ENCODE peak calls at places on chromosomes 13 and 19, in eight cellular contexts. V is cardiac muscle cell, F is left lung, R is PC-3, M is aorta, L is body of pancreas, B is fibroblast of lung, Y is ascending aorta. H is an unnamed sample. For H3K4me1, the result is how much of the 10 kb centered on the place peaks cover.

GRCh38 chr19:55526216-55527196 is 10.4 kb downstream of the SBK2 start:
- DNase-seq in L (peak), F (peak), R (peak), V (peak), M (peak), B (peak), Y (no peak), H (peak)

GRCh38 chr13:35782793-35783192 is 306.3 kb upstream of the MAB21L1 start:
- DNase-seq in M (no peak), L (no peak), B (no peak), F (no peak), Y (no peak), V (no peak), R (no peak), H (no peak)

GRCh38 chr13:50419896-50420295 is 404.7 kb downstream of the KCNRG start:
- DNase-seq in B (peak), V (no peak), M (no peak), R (no peak), F (no peak), Y (no peak), L (no peak), H (no peak)

GRCh38 chr19:48558018-48558684 is 6.2 kb downstream of the SULT2B1 start:
- DNase-seq in V (no peak), L (peak), M (peak), F (peak), B (peak), Y (no peak), R (peak), H (peak)

GRCh38 chr13:74774252-74774651 is 640.0 kb upstream of the KLF12 start:
- DNase-seq in V (no peak), L (no peak), M (no peak), R (no peak), F (no peak), Y (no peak), B (peak), H (no peak)

GRCh38 chr13:30785146-30785845 is 50.0 kb downstream of the ALOX5AP start:
- DNase-seq in F (peak), Y (no peak), B (peak), L (peak), M (no peak), V (no peak), R (no peak), H (no peak)

GRCh38 chr19:1747285-1748114 is 5.8 kb upstream of the ONECUT3 start:
- DNase-seq in V (no peak), L (peak), F (no peak), M (no peak), Y (no peak), R (peak), B (peak), H (no peak)

GRCh38 chr13:59424661-59425060 is 739.1 kb downstream of the DIAPH3 start:
- DNase-seq in L (no peak), Y (no peak), R (peak), V (no peak), M (no peak), B (peak), F (no peak), H (no peak)

GRCh38 chr19:30648321-30648720 is 276.1 kb downstream of the ZNF536 start:
- DNase-seq in R (no peak), F (no peak), Y (peak), M (no peak), L (no peak), B (no peak), V (no peak), H (no peak)

GRCh38 chr13:92175330-92175729 is 776.9 kb downstream of the GPC5 start:
- DNase-seq in M (no peak), V (peak), Y (no peak), R (peak), L (peak), F (no peak), B (peak), H (peak)

GRCh38 chr19:484494-484893 is 11.8 kb upstream of the MADCAM1 start:
- DNase-seq in R (no peak), F (no peak), M (no peak), V (no peak), Y (no peak), L (no peak), B (no peak), H (no peak)

GRCh38 chr13:52353116-52353718 is 52.8 kb downstream of the THSD1 start:
- DNase-seq in B (peak), F (no peak), R (no peak), M (no peak), Y (no peak), L (no peak), V (no peak), H (no peak)

GRCh38 chr13:50989476-50989875 is 79.9 kb downstream of the RNASEH2B start:
- DNase-seq in Y (no peak), B (peak), R (peak), F (no peak), L (no peak), V (peak), M (no peak), H (no peak)

GRCh38 chr19:17479325-17479791 is 9.0 kb downstream of the SLC27A1 start:
- DNase-seq in F (no peak), Y (no peak), L (no peak), V (no peak), B (peak), M (no peak), R (no peak), H (no peak)

GRCh38 chr13:73681015-73681414 is 453.2 kb downstream of the KLF12 start:
- DNase-seq in V (no peak), F (no peak), B (no peak), Y (no peak), R (no peak), L (no peak), M (no peak), H (no peak)

GRCh38 chr13:50521750-50522149 is 321.7 kb downstream of the DLEU7 start:
- DNase-seq in B (peak), F (no peak), R (no peak), M (no peak), V (no peak), L (peak), Y (no peak), H (peak)

GRCh38 chr13:87089391-87089790 is 581.8 kb upstream of the SLITRK5 start:
- DNase-seq in M (no peak), V (no peak), L (no peak), Y (no peak), F (no peak), R (peak), B (peak), H (no peak)

GRCh38 chr19:54114340-54114826 is 1.1 kb downstream of the TFPT start:
- DNase-seq in R (peak), F (peak), M (peak), V (no peak), Y (peak), B (peak), L (peak), H (peak)

GRCh38 chr19:13102666-13103584 is at the start of gene LYL1:
- DNase-seq in M (peak), V (peak), Y (peak), F (peak), L (peak), R (no peak), B (no peak), H (peak)

GRCh38 chr13:37403776-37404497 is 194.6 kb downstream of the POSTN start:
- DNase-seq in B (peak), R (no peak), M (no peak), F (no peak), L (no peak), Y (no peak), V (no peak), H (no peak)

GRCh38 chr13:52968074-52968700 is 60.4 kb upstream of the OLFM4 start:
- DNase-seq in L (peak), B (peak), V (peak), M (peak), R (peak), Y (peak), F (peak), H (peak)

GRCh38 chr19:55118401-55118991 is 1.1 kb upstream of the PPP1R12C start:
- DNase-seq in V (peak), R (no peak), L (peak), M (peak), B (peak), F (peak), Y (peak), H (no peak)

GRCh38 chr19:6744381-6745288 is 5.2 kb downstream of the TRIP10 start:
- DNase-seq in Y (peak), V (peak), B (peak), F (peak), R (peak), L (peak), M (peak), H (peak)

GRCh38 chr13:29761815-29762214 is 88.6 kb downstream of the UBL3 start:
- DNase-seq in M (no peak), F (no peak), L (no peak), B (no peak), Y (no peak), V (no peak), R (no peak), H (no peak)

GRCh38 chr19:8459520-8460260 is 14.9 kb downstream of the HNRNPM start:
- DNase-seq in F (no peak), R (peak), V (no peak), Y (no peak), B (peak), L (no peak), M (no peak), H (no peak)

GRCh38 chr19:32367063-32367462 is 21.7 kb downstream of the ZNF507 start:
- DNase-seq in B (no peak), F (no peak), Y (no peak), R (no peak), V (no peak), M (no peak), L (no peak), H (no peak)

GRCh38 chr19:18607222-18608101 is 863 bp upstream of the CRLF1 start:
- DNase-seq in B (no peak), R (no peak), Y (no peak), V (no peak), F (no peak), L (no peak), M (no peak), H (no peak)

GRCh38 chr19:7497292-7497691 is 8.5 kb upstream of the PEX11G start:
- DNase-seq in L (no peak), V (no peak), Y (no peak), B (no peak), R (no peak), M (no peak), F (no peak), H (no peak)

GRCh38 chr13:113089693-113090414 is 15.7 kb upstream of the F7 start:
- DNase-seq in Y (no peak), M (peak), V (peak), L (no peak), B (no peak), R (no peak), F (no peak), H (no peak)

GRCh38 chr13:111469916-111470506 is 149.6 kb downstream of the TEX29 start:
- DNase-seq in B (no peak), L (no peak), F (no peak), M (no peak), R (no peak), Y (no peak), V (no peak), H (peak)

GRCh38 chr13:111282425-111282824 is 38.0 kb upstream of the TEX29 start:
- DNase-seq in M (no peak), V (no peak), B (no peak), F (no peak), L (peak), Y (no peak), R (no peak), H (no peak)

GRCh38 chr13:101785858-101786257 is 333.4 kb downstream of the ITGBL1 start:
- DNase-seq in F (no peak), L (peak), M (no peak), Y (no peak), V (peak), B (peak), R (peak), H (no peak)

GRCh38 chr13:44040754-44041100 is 161.0 kb downstream of the LACC1 start:
- DNase-seq in M (no peak), B (peak), F (no peak), L (no peak), V (no peak), R (peak), Y (no peak), H (no peak)

GRCh38 chr13:27172495-27172842 is 858 bp upstream of the USP12 start:
- DNase-seq in F (no peak), R (peak), B (no peak), Y (no peak), L (peak), M (no peak), V (no peak), H (no peak)

GRCh38 chr13:113935081-113935511 is 38.8 kb downstream of the C13orf46 start:
- DNase-seq in R (no peak), F (peak), V (no peak), M (peak), Y (no peak), L (no peak), B (no peak), H (no peak)

GRCh38 chr13:71417205-71417604 is 449.8 kb downstream of the DACH1 start:
- DNase-seq in L (no peak), V (no peak), M (no peak), Y (no peak), B (peak), R (peak), F (no peak), H (no peak)

GRCh38 chr13:94617389-94618000 is 15.8 kb downstream of the GPR180 start:
- DNase-seq in V (peak), L (peak), F (no peak), R (peak), M (no peak), B (peak), Y (no peak), H (no peak)

GRCh38 chr13:53028637-53029121 is at the start of gene OLFM4:
- DNase-seq in R (no peak), L (peak), Y (no peak), M (no peak), F (no peak), V (no peak), B (no peak), H (no peak)

GRCh38 chr13:106104281-106104901 is 431.1 kb downstream of the EFNB2 start:
- DNase-seq in R (peak), F (no peak), L (no peak), V (no peak), B (peak), M (no peak), Y (no peak), H (no peak)

GRCh38 chr13:79779761-79780160 is 298.8 kb downstream of the NDFIP2 start:
- DNase-seq in F (peak), V (no peak), B (peak), R (peak), L (peak), Y (peak), M (peak), H (peak)

GRCh38 chr13:79779061-79779460 is 298.1 kb downstream of the NDFIP2 start:
- DNase-seq in R (no peak), Y (no peak), V (no peak), B (no peak), L (no peak), F (no peak), M (no peak), H (no peak)

GRCh38 chr13:79782541-79783216 is 301.7 kb downstream of the NDFIP2 start:
- DNase-seq in L (peak), M (peak), Y (no peak), B (peak), R (no peak), F (peak), V (peak), H (peak)

GRCh38 chr13:79780240-79780639 is 299.3 kb downstream of the NDFIP2 start:
- DNase-seq in F (no peak), V (no peak), M (no peak), B (peak), L (no peak), R (no peak), Y (no peak), H (no peak)

DNA sequence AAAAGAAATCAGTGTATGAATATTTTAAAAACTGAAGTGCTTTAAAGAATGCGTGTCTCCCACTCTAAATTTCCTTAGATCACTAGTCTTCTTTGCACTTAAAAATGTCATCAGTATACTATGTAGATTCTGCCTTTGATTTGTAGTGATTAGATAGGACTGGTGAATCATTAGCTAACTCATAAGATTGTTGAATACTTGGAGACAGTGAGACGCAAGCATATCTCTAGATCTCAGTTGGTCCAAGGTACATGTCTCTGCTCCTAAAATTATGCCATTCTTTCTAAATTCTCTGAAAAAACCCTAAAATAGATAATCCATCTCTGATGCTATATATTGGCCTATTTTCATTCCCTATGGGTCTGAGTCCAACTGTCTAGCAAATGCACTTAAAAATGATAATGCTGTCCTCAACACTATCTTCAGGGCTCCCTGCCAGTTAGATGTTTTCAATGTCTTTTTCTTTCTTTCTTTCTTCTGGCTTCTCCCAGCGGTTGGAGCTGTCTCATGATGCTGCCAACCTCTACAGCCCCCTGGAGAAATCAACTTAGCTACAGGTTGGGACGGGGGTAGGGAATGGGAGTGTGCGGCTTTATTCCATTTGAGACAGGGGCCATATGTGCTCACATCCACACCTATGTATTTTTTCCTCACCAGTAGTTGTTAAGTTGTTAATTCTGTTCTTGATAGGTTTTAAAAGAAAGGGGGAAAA is 301.0 kb downstream of the NDFIP2 start:
- DNase-seq in Y (no peak), B (no peak), L (no peak), R (no peak), V (no peak), F (no peak), M (no peak), H (no peak)
- H3K4me1 ChIP-seq in Y (under half), B (under half), L (under half), R (under half), V (half or more), F (under half), M (under half), H (under half)

GRCh38 chr19:3054265-3054971 is 7.9 kb downstream of the TLE5 start:
- DNase-seq in R (no peak), B (no peak), F (no peak), Y (no peak), M (peak), V (no peak), L (no peak), H (no peak)

GRCh38 chr19:3056454-3057016 is 5.8 kb downstream of the TLE5 start:
- DNase-seq in Y (no peak), V (no peak), F (no peak), R (no peak), L (no peak), B (no peak), M (peak), H (no peak)

GRCh38 chr19:3057275-3057714 is 5.0 kb downstream of the TLE5 start:
- DNase-seq in M (peak), B (peak), F (peak), Y (peak), R (peak), V (no peak), L (peak), H (peak)

GRCh38 chr19:3054972-3055740 is 7.1 kb downstream of the TLE5 start:
- DNase-seq in M (no peak), V (no peak), R (peak), L (peak), Y (no peak), B (no peak), F (no peak), H (peak)

GRCh38 chr19:3055741-3056453 is 6.4 kb downstream of the TLE5 start:
- DNase-seq in F (peak), L (peak), B (no peak), V (no peak), R (peak), M (peak), Y (no peak), H (peak)
- H3K4me1 ChIP-seq in F (half or more), L (half or more), B (under half), V (under half), R (under half), M (under half), Y (under half), H (half or more)

DNA sequence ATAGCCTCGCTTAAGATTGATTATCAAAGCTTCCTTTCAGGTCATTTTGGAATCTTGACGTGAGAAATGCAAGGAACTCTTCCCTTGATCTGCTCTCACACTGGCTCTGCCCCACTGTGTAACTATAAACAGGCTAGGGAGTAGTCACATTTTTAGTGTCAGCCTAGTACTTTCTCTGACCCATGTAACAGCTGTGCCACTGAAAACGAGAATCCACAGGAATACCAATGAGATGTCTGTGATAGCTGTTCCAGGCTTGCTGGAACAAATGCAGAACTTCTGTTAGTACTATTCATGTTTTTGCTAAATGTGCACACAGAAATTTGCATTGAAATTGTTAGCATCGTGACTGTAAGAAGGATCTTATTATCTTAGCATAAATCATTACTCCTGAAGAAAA is 221.3 kb downstream of the MYO16 start:
- DNase-seq in B (no peak), Y (no peak), L (no peak), F (no peak), M (no peak), R (no peak), V (no peak), H (no peak)
- H3K4me1 ChIP-seq in B (under half), Y (under half), L (under half), F (under half), M (under half), R (under half), V (under half), H (under half)

GRCh38 chr19:16369306-16369663 is 44.7 kb downstream of the KLF2 start:
- DNase-seq in B (no peak), R (no peak), Y (no peak), L (no peak), M (no peak), V (no peak), F (no peak), H (no peak)
- H3K4me1 ChIP-seq in B (under half), R (under half), Y (under half), L (under half), M (under half), V (under half), F (half or more), H (under half)

H was measured in thyroid gland.